ENCODE peak calls at places on chromosomes 5 and 9, in nine cellular contexts. Q, N, D, K, E, S, T, R and P are unnamed samples.

GRCh38 chr5:133861161-133861737 is 107.2 kb downstream of the C5orf15 start:
- ATAC-seq in E (no peak), K (no peak), D (peak; percentile 93), Q (no peak), T (no peak), R (no peak), S (peak; percentile 35), N (no peak), P (no peak)

GRCh38 chr9:121455527-121456239 is 44.0 kb downstream of the GGTA1 start:
- ATAC-seq in T (no peak), E (no peak), N (no peak), Q (no peak), R (no peak), S (no peak), D (peak; percentile 32), K (no peak), P (no peak)

GRCh38 chr9:73269430-73270101 is 117.9 kb downstream of the ANXA1 start:
- ATAC-seq in Q (peak; percentile 66), E (no peak), T (peak; percentile 73), K (no peak), S (no peak), D (peak; percentile 48), N (no peak), R (peak; percentile 77), P (no peak)

GRCh38 chr5:132661231-132662003 is 3.4 kb downstream of the IL13 start:
- ATAC-seq in R (peak; percentile 74), K (no peak), S (no peak), E (no peak), T (peak; percentile 32), N (no peak), Q (peak; percentile 50), D (peak; percentile 2), P (no peak)

GRCh38 chr9:38371495-38371894 is 21.0 kb upstream of the ALDH1B1 start:
- ATAC-seq in K (no peak), T (peak; percentile 94), E (no peak), Q (peak; percentile 96), S (peak; percentile 78), D (peak; percentile 96), R (peak; percentile 92), N (peak; percentile 77), P (peak; percentile 63)

GRCh38 chr5:107554776-107555424 is 115.8 kb downstream of the EFNA5 start:
- ATAC-seq in R (no peak), K (no peak), Q (no peak), S (no peak), N (no peak), D (no peak), E (peak; percentile 36), T (no peak), P (no peak)

GRCh38 chr9:16145196-16145950 is 592.5 kb downstream of the CCDC171 start:
- ATAC-seq in R (no peak), S (no peak), D (peak; percentile 84), K (peak; percentile 37), Q (no peak), T (no peak), N (no peak), E (no peak), P (no peak)

GRCh38 chr5:143699121-143699520 is 112.8 kb upstream of the HMHB1 start:
- ATAC-seq in T (no peak), R (no peak), Q (peak; percentile 71), E (no peak), K (no peak), N (no peak), S (no peak), D (no peak), P (no peak)

GRCh38 chr9:131020862-131021261 is 11.9 kb downstream of the LAMC3 start:
- ATAC-seq in T (no peak), E (no peak), N (no peak), D (no peak), Q (no peak), R (no peak), S (no peak), K (no peak), P (no peak)

GRCh38 chr9:34592895-34593601 is 3.5 kb upstream of the CNTFR start:
- ATAC-seq in K (no peak), D (no peak), S (peak; percentile 32), R (peak; percentile 9), T (no peak), N (peak; percentile 65), E (peak; percentile 83), Q (peak; percentile 15), P (peak; percentile 69)

GRCh38 chr5:6744841-6745705 is 31.8 kb downstream of the TENT4A start:
- ATAC-seq in R (no peak), Q (peak; percentile 22), T (peak; percentile 54), N (no peak), E (peak; percentile 47), S (no peak), D (peak; percentile 5), K (no peak), P (no peak)

GRCh38 chr5:14869286-14870164 is 2.1 kb downstream of the ANKH start:
- ATAC-seq in Q (no peak), N (no peak), K (no peak), T (no peak), S (no peak), D (no peak), E (peak; percentile 49), R (no peak), P (no peak)
- TF ChIP-seq POLR2A in Q (no peak), N (no peak), K (no peak), T (no peak), S (no peak), D (no peak), E (no peak), R (no peak), P (no peak)

DNA sequence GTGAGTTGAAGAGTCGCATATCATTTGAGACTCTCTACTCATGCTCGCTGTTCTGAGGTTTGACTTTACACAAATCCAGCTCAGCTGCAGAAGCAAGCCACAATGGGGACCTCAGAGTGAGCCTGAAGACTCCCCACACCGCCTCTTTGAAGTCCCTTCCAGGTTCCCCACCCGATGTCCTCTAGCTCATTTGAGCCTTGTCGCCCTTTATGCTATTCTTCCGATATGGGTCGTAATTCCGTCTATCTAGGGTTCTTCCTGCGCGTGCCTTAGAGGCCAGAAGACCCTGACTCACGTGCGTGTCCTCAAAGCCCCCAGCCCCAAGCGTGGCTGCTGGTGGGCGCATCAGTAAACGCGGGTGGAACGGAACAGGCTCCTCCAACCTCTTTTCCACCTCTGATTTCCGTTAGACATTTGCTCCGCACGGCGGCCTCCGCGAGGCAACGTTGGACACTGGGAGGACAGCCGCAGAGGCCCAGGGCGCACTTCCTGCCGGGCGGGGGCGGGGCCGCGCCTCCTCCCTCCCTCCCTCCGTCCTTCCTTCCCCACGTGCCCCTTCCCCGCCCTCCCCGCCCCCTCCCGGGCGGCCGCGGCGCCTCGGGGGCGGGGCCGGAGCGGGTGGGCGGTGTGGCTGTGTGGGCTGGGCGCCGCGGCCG is at the start of gene SNX30:
- ATAC-seq in E (peak; percentile 97), N (peak; percentile 95), S (peak; percentile 96), D (peak; percentile 85), R (peak; percentile 79), K (peak; percentile 87), T (peak; percentile 94), Q (peak; percentile 95), P (peak; percentile 93)
- TF ChIP-seq POLR2A in E (peak; percentile 83), N (peak; percentile 57), S (peak; percentile 73), D (peak; percentile 85), R (peak; percentile 92), K (peak; percentile 75), T (peak; percentile 95), Q (peak; percentile 95), P (peak; percentile 52)

GRCh38 chr9:70419546-70420266 is 5.2 kb upstream of the KLF9 start:
- ATAC-seq in R (peak; percentile 61), S (peak; percentile 59), N (peak; percentile 90), T (peak; percentile 66), Q (peak; percentile 68), D (peak; percentile 72), K (peak; percentile 50), E (peak; percentile 74), P (peak; percentile 65)
- TF ChIP-seq POLR2A in R (no peak), S (no peak), N (peak; percentile 70), T (peak; percentile 30), Q (peak; percentile 88), D (peak; percentile 74), K (peak; percentile 95), E (peak; percentile 77), P (peak; percentile 94)

GRCh38 chr5:177178905-177179304 is 45.3 kb downstream of the NSD1 start:
- ATAC-seq in E (no peak), K (no peak), R (no peak), S (no peak), D (no peak), N (no peak), Q (no peak), T (no peak), P (no peak)
- TF ChIP-seq POLR2A in E (no peak), K (no peak), R (no peak), S (no peak), D (no peak), N (no peak), Q (no peak), T (no peak), P (no peak)